ENCODE peak calls at places on chromosomes 2 and 18, in six cellular contexts. H is left ventricle myocardium inferior, E is dermis microvascular lymphatic vessel endothelial cell, Y is RKO, N is SK-N-DZ, R is GM12878. F is an unnamed sample.

GRCh38 chr18:74745658-74746403 is 148.2 kb downstream of the ZNF407 start:
- DNase-seq in E (no peak), N (no peak), Y (peak), R (no peak), H (no peak), F (no peak)

GRCh38 chr2:75523313-75524275 is 37.1 kb downstream of the EVA1A start:
- DNase-seq in R (peak), N (no peak), E (no peak), H (no peak), Y (peak), F (no peak)

GRCh38 chr2:75637568-75637967 is 9.0 kb upstream of the MRPL19 start:
- DNase-seq in Y (no peak), N (peak), R (no peak), H (no peak), E (no peak), F (no peak)

GRCh38 chr18:6313427-6313826 is 101.3 kb downstream of the L3MBTL4 start:
- DNase-seq in R (no peak), Y (no peak), N (no peak), H (no peak), E (no peak), F (no peak)

GRCh38 chr2:203830294-203831055 is 37.1 kb upstream of the CTLA4 start:
- DNase-seq in Y (no peak), E (no peak), R (no peak), H (no peak), N (no peak), F (no peak)

GRCh38 chr18:11980148-11980554 is 1.2 kb upstream of the IMPA2 start:
- DNase-seq in Y (no peak), E (peak), H (no peak), R (no peak), N (no peak), F (no peak)

GRCh38 chr2:80304522-80304878 is at the start of gene LRRTM1:
- DNase-seq in E (no peak), H (no peak), N (peak), Y (no peak), R (no peak), F (peak)

GRCh38 chr2:184756885-184757284 is 158.6 kb downstream of the ZNF804A start:
- DNase-seq in R (no peak), N (peak), Y (no peak), E (no peak), H (no peak), F (no peak)

GRCh38 chr2:13638181-13638580 is 921.4 kb downstream of the TRIB2 start:
- DNase-seq in H (no peak), Y (peak), R (no peak), E (no peak), N (no peak), F (no peak)

GRCh38 chr2:40244251-40245010 is 207.5 kb downstream of the SLC8A1 start:
- DNase-seq in H (peak), E (peak), Y (peak), N (peak), R (no peak), F (no peak)

GRCh38 chr2:138716183-138716582 is 64.0 kb downstream of the NXPH2 start:
- DNase-seq in Y (no peak), N (no peak), R (no peak), H (no peak), E (no peak), F (no peak)

GRCh38 chr18:9147440-9148238 is 11.1 kb downstream of the ANKRD12 start:
- DNase-seq in H (no peak), N (peak), E (peak), Y (peak), R (peak), F (no peak)

GRCh38 chr2:41222593-41222992 is 770.7 kb upstream of the SLC8A1 start:
- DNase-seq in R (no peak), N (no peak), H (no peak), Y (no peak), E (no peak), F (no peak)

GRCh38 chr2:43059183-43059897 is 167.1 kb downstream of the ZFP36L2 start:
- DNase-seq in Y (no peak), E (peak), H (peak), R (peak), N (no peak), F (no peak)

GRCh38 chr2:224151161-224151560 is 112.1 kb upstream of the SERPINE2 start:
- DNase-seq in N (no peak), R (no peak), E (no peak), Y (no peak), H (no peak), F (no peak)

GRCh38 chr18:32552421-32553030 is 81.8 kb upstream of the GAREM1 start:
- DNase-seq in E (peak), H (no peak), N (peak), R (no peak), Y (peak), F (peak)

GRCh38 chr2:142502402-142502801 is 371.6 kb upstream of the LRP1B start:
- DNase-seq in N (no peak), E (no peak), R (no peak), H (no peak), Y (no peak), F (no peak)

GRCh38 chr2:64675860-64676259 is 22.1 kb upstream of the SERTAD2 start:
- DNase-seq in N (no peak), Y (peak), R (no peak), E (no peak), H (no peak), F (no peak)

GRCh38 chr2:121532347-121532766 is 1.7 kb downstream of the RNU4ATAC start:
- DNase-seq in R (no peak), E (no peak), N (peak), Y (peak), H (no peak), F (no peak)

GRCh38 chr18:77100751-77101355 is 31.7 kb downstream of the MBP start:
- DNase-seq in H (no peak), N (no peak), E (no peak), R (no peak), Y (no peak), F (no peak)

GRCh38 chr2:21005111-21005699 is 38.7 kb downstream of the APOB start:
- DNase-seq in Y (no peak), H (no peak), R (no peak), N (no peak), E (no peak), F (no peak)

GRCh38 chr2:179579744-179580143 is 281.7 kb downstream of the ZNF385B start:
- DNase-seq in N (no peak), R (no peak), H (no peak), Y (no peak), E (no peak), F (no peak)

GRCh38 chr18:3624818-3625716 is 175.1 kb downstream of the TGIF1 start:
- DNase-seq in H (no peak), N (no peak), R (no peak), Y (peak), E (no peak), F (no peak)